ENCODE peak calls at places on chromosomes 16 and 17, in four cellular contexts. Z, U, K and M are unnamed samples.

GRCh38 chr16:54269461-54269860 is 17.1 kb downstream of the IRX3 start:
- DNase-seq in Z (no peak), U (no peak), K (no peak), M (no peak)

GRCh38 chr17:82105882-82106696 is 8.1 kb upstream of the FASN start:
- DNase-seq in Z (peak; percentile 48), U (no peak), K (peak; percentile 81), M (no peak)

GRCh38 chr17:79802039-79802735 is 5.3 kb upstream of the CBX8 start:
- DNase-seq in Z (no peak), U (no peak), K (no peak), M (no peak)

GRCh38 chr17:8289103-8289397 is 580 bp downstream of the RANGRF start:
- DNase-seq in Z (no peak), U (no peak), K (no peak), M (no peak)

GRCh38 chr16:75529056-75529905 is 6.6 kb downstream of the CHST5 start:
- DNase-seq in Z (no peak), U (no peak), K (no peak), M (no peak)

GRCh38 chr17:62792122-62792800 is 15.9 kb downstream of the MARCHF10 start:
- DNase-seq in Z (no peak), U (peak; percentile 69), K (peak; percentile 60), M (peak; percentile 99)

GRCh38 chr16:56577300-56577625 is 12.1 kb upstream of the MT3 start:
- DNase-seq in Z (no peak), U (no peak), K (no peak), M (no peak)

GRCh38 chr16:61435356-61435755 is 600.9 kb downstream of the CDH8 start:
- DNase-seq in Z (no peak), U (no peak), K (no peak), M (no peak)

GRCh38 chr16:65070831-65071230 is 51.0 kb downstream of the CDH11 start:
- DNase-seq in Z (no peak), U (peak; percentile 94), K (peak; percentile 11), M (peak; percentile 98)

GRCh38 chr16:17970816-17971291 is 365.7 kb downstream of the NPIPA8 start:
- DNase-seq in Z (no peak), U (no peak), K (no peak), M (no peak)

GRCh38 chr17:40111221-40112128 is 10.3 kb upstream of the MSL1 start:
- DNase-seq in Z (peak; percentile 59), U (peak; percentile 85), K (peak; percentile 77), M (peak; percentile 89)

GRCh38 chr16:12010388-12011251 is 34.1 kb downstream of the SNX29 start:
- DNase-seq in Z (no peak), U (no peak), K (no peak), M (no peak)

GRCh38 chr17:59830007-59830630 is 62.6 kb downstream of the TUBD1 start:
- DNase-seq in Z (no peak), U (no peak), K (no peak), M (no peak)

GRCh38 chr17:40514013-40514875 is 12.8 kb upstream of the TNS4 start:
- DNase-seq in Z (no peak), U (no peak), K (no peak), M (no peak)

GRCh38 chr16:17589898-17590297 is 119.1 kb upstream of the XYLT1 start:
- DNase-seq in Z (no peak), U (no peak), K (no peak), M (no peak)

GRCh38 chr16:56372013-56372634 is 53.2 kb downstream of the AMFR start:
- DNase-seq in Z (no peak), U (no peak), K (peak; percentile 8), M (no peak)

GRCh38 chr16:27966756-27967155 is 96.8 kb downstream of the GSG1L start:
- DNase-seq in Z (no peak), U (no peak), K (no peak), M (no peak)

GRCh38 chr17:16027708-16028584 is 28.3 kb downstream of the TTC19 start:
- DNase-seq in Z (no peak), U (peak; percentile 71), K (peak; percentile 92), M (peak; percentile 75)

DNA sequence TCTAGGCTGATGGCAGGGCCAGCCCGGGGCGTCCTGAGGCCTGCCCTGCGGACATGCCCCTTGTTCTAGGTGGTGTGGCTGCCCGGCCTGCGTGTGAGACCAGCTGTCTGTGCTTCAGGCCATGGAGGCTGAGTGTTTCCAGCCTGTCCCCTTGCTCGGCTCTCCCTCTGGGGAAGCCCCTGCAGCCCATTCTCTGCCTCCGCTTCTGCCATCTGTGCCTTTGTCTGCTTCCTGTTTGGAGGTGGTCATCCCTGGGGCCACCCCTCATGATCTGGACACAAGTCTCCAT is 184.7 kb downstream of the SEC14L1 start:
- DNase-seq in Z (no peak), U (no peak), K (no peak), M (no peak)
- H3K4me3 ChIP-seq in Z (peak overlapping the region; percentile 7), U (peak overlapping the region; percentile 17), K (no peak overlapping the region), M (no peak overlapping the region)

DNA sequence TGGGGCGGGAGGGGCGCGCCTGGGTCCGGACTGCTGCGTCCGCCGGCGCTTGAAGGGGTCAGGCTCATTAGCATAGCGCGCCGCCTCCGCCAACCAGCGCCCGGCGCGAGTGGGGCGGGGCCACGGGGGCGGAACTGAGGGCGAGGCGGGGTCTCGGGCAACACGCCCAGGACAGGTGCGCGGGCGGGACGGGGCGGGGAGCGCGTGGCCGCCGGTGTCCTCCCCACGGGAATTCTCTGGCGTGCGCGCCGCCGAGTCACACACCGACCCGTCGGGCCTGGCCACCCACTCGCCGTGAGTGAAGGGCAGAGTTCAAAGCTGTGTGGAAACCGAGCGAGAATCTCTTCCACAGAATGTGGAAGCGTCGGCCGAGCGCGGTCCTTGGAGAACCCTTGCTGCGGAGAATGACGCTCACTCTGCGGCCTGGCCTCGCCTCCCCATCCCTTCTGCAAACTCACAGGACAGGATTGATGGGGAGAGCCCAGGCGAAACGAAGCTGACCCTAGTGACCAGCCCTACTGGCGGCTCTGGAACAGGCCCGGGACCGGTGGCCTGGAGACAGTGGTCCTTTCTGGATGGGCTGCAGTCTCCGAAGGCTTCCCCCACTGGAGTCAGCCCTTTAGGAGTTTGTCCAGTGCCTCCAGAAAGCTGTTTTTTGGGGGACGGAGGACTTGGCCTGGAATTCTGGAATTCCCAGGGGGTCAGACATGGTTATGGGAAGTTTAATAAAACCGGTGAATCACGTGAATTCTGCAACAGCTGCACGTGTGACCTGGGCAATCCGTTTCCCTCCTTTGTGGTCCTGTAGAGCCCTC is at the start of gene SNAI3:
- DNase-seq in Z (peak; percentile 85), U (no peak), K (peak; percentile 75), M (no peak)
- H3K4me3 ChIP-seq in Z (peak within 1 kb of the TSS; percentile 88), U (peak within 1 kb of the TSS; percentile 41), K (peak within 1 kb of the TSS; percentile 39), M (peak within 1 kb of the TSS; percentile 55)

GRCh38 chr17:61128671-61129115 is 270.9 kb upstream of the TBX2 start:
- DNase-seq in Z (no peak), U (no peak), K (no peak), M (peak; percentile 29)
- H3K4me3 ChIP-seq in Z (no peak overlapping the region), U (no peak overlapping the region), K (no peak overlapping the region), M (no peak overlapping the region)

GRCh38 chr17:21513012-21513570 is 136.9 kb downstream of the KCNJ12 start:
- DNase-seq in Z (peak; percentile 68), U (peak; percentile 22), K (peak; percentile 20), M (no peak)
- H3K4me3 ChIP-seq in Z (no peak overlapping the region), U (no peak overlapping the region), K (no peak overlapping the region), M (no peak overlapping the region)

DNA sequence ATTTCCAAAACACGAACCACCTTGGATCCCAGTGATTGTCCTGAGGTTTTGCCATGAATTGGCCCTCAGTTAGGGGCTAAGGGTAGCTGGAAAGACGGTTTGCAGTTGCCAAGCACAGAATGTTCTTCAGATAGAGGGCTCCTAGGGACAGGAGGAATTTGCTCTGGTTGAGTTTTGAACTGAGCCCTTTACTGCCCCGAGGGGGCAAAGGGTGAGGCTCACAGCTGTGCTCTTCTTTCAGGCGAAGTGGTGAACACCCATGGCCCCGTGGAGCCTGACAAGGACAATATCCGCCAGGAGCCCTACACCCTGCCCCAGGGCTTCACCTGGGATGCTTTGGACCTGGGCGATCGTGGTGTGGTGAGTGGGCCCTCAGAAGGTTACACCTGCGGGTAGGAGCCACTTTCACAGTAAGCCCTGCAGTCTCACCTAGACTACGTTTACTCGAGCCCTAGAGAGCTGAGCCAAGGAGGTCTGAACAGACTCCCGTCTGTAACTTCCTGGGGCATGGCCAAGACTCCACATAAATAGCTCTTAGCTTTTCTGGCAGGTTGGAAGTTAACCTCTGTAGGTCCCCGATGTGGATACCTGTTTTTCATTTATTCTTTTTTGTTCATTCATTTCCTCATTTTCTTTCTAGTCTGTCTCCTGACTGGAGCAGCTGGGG is 32.5 kb downstream of the NMT1 start:
- DNase-seq in Z (no peak), U (no peak), K (no peak), M (no peak)
- H3K4me3 ChIP-seq in Z (no peak overlapping the region), U (no peak overlapping the region), K (no peak overlapping the region), M (no peak overlapping the region)

GRCh38 chr17:31226373-31226772 is 70.7 kb downstream of the OMG start:
- DNase-seq in Z (no peak), U (no peak), K (no peak), M (no peak)
- H3K4me3 ChIP-seq in Z (no peak overlapping the region), U (no peak overlapping the region), K (no peak overlapping the region), M (no peak overlapping the region)

DNA sequence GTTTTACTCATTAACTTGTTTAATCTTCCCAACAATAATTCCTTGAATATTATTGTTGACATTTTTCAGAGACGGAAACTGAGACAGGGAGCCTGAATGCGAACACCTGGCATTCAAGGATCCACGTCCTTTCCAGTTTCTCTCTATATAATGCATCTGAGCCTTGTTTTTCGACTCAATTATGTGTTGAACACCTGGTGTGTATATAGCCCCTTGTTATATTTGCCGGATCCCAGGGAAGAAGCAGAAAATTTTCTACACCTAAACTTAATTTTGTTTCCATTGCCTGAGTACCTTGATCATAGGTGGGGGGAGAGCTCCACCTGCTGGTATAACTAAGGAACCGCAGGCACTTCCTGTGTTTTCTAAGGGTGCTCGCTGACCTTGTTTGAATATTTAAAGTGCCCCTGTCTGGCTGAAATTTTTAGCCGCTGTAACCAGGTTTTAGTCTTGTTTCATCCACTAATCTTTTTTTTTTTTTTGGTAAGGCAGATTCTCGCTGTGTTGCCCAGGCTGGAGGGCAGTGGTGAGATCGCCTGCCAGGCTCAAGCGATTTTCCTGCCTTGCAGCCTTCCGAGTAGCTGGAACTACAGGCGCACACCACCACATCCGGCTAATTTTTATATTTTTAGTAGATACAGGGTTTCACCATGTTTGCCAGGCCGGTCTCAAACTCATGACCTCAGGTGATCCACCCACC is 6.6 kb upstream of the NUBP1 start:
- DNase-seq in Z (peak; percentile 64), U (no peak), K (peak; percentile 50), M (no peak)
- H3K4me3 ChIP-seq in Z (peak overlapping the region; percentile 22), U (no peak overlapping the region), K (no peak overlapping the region), M (no peak overlapping the region)